ENCODE peak calls at places on chromosomes 1 and 21, in six cellular contexts. W is activated CD4-positive, alpha-beta T cell treated with anti-CD3 and anti-CD28 coated beads, Interleukin-2, amount 10 ng/mL, durations not matched to agents 7 days and 5 days; I is NCI-H1092 treated with DMSO at 0.1 percent for 48 hours; L is body of pancreas; P is T-helper 17 cell; D is ureter. Z is an unnamed sample.
A peak's percentile ranks its signal among the peaks of the same experiment; 100 is the strongest.

GRCh38 chr1:28553229-28553930 is 495 bp downstream of the TRNAU1AP start:
- DNase-seq in W (no peak), I (peak; percentile 62), L (peak; percentile 31), P (no peak), D (peak; percentile 50), Z (no peak)

GRCh38 chr1:172698224-172698623 is 39.3 kb downstream of the FASLG start:
- DNase-seq in W (no peak), I (no peak), L (no peak), P (no peak), D (no peak), Z (no peak)

GRCh38 chr21:32578107-32578691 is 7.1 kb downstream of the TCP10L start:
- DNase-seq in W (no peak), I (no peak), L (no peak), P (no peak), D (no peak), Z (no peak)

GRCh38 chr1:51328926-51329325 is 1.4 kb downstream of the TTC39A start:
- DNase-seq in W (no peak), I (no peak), L (no peak), P (no peak), D (no peak), Z (no peak)

GRCh38 chr1:54582566-54583306 is 34.7 kb downstream of the ACOT11 start:
- DNase-seq in W (no peak), I (no peak), L (peak; percentile 55), P (no peak), D (no peak), Z (no peak)

GRCh38 chr1:186442651-186443114 is 18.2 kb downstream of the PDC start:
- DNase-seq in W (no peak), I (no peak), L (no peak), P (no peak), D (no peak), Z (no peak)

GRCh38 chr1:14298806-14299205 is 299.7 kb upstream of the KAZN start:
- DNase-seq in W (no peak), I (no peak), L (no peak), P (no peak), D (no peak), Z (no peak)

GRCh38 chr1:173152585-173152984 is 54.5 kb downstream of the TNFSF4 start:
- DNase-seq in W (no peak), I (no peak), L (no peak), P (no peak), D (no peak), Z (no peak)

GRCh38 chr1:225509770-225510169 is 81.9 kb upstream of the LBR start:
- DNase-seq in W (no peak), I (no peak), L (no peak), P (no peak), D (no peak), Z (no peak)

GRCh38 chr1:175217674-175218073 is 25.1 kb upstream of the KIAA0040 start:
- DNase-seq in W (no peak), I (peak; percentile 25), L (no peak), P (no peak), D (no peak), Z (no peak)

GRCh38 chr1:43831866-43832654 is 101.5 kb upstream of the ARTN start:
- DNase-seq in W (peak; percentile 24), I (no peak), L (no peak), P (no peak), D (no peak), Z (no peak)

GRCh38 chr1:55249646-55250398 is 34.7 kb upstream of the USP24 start:
- DNase-seq in W (no peak), I (no peak), L (no peak), P (no peak), D (no peak), Z (no peak)

GRCh38 chr1:13535227-13535626 is 21.4 kb upstream of the LRRC38 start:
- DNase-seq in W (no peak), I (no peak), L (no peak), P (no peak), D (no peak), Z (no peak)

GRCh38 chr1:212759683-212760082 is 31.9 kb downstream of the NSL1 start:
- DNase-seq in W (no peak), I (no peak), L (no peak), P (no peak), D (no peak), Z (no peak)

GRCh38 chr21:33268736-33269441 is 2.7 kb downstream of the IL10RB start:
- DNase-seq in W (no peak), I (peak; percentile 45), L (peak; percentile 99), P (peak; percentile 26), D (peak; percentile 90), Z (peak; percentile 10)

GRCh38 chr1:192732787-192733186 is 76.1 kb upstream of the RGS2 start:
- DNase-seq in W (no peak), I (no peak), L (no peak), P (no peak), D (no peak), Z (no peak)

GRCh38 chr1:164380893-164381292 is 178.1 kb upstream of the PBX1 start:
- DNase-seq in W (no peak), I (peak; percentile 18), L (peak; percentile 16), P (no peak), D (no peak), Z (no peak)

Z was measured in effector CD8-positive, alpha-beta T cell.